ENCODE peak calls at places on chromosome 2, in six cellular contexts. Q is lower lobe of right lung, U is endothelial cell, Y is sigmoid colon, E is HL-60, X is fibroblast of lung. O is an unnamed sample.

GRCh38 chr2:196331143-196331542 is 159.8 kb upstream of the STK17B start:
- DNase-seq in Q (no peak), Y (no peak), E (no peak), X (peak), U (no peak), O (no peak)

GRCh38 chr2:212618636-212619035 is 80.0 kb upstream of the ERBB4 start:
- DNase-seq in E (no peak), X (peak), U (no peak), Q (no peak), Y (no peak), O (no peak)

GRCh38 chr2:30662268-30663131 is 144.7 kb downstream of the CAPN13 start:
- DNase-seq in E (no peak), X (peak), Q (no peak), Y (no peak), U (no peak), O (peak)

GRCh38 chr2:168156661-168157060 is 90.7 kb downstream of the STK39 start:
- DNase-seq in Y (no peak), Q (no peak), E (no peak), X (peak), U (no peak), O (no peak)

GRCh38 chr2:237222178-237222577 is 136.5 kb downstream of the COPS8 start:
- DNase-seq in E (no peak), U (no peak), Y (no peak), Q (no peak), X (peak), O (no peak)

GRCh38 chr2:211423018-211423417 is 866.6 kb downstream of the CPS1 start:
- DNase-seq in Y (no peak), X (no peak), U (no peak), E (no peak), Q (no peak), O (no peak)

GRCh38 chr2:217951521-217952247 is 51.1 kb downstream of the TNS1 start:
- DNase-seq in Q (peak), E (no peak), U (no peak), Y (peak), X (no peak), O (no peak)

GRCh38 chr2:227503433-227504406 is 31.8 kb downstream of the AGFG1 start:
- DNase-seq in X (peak), E (no peak), Y (no peak), Q (no peak), U (no peak), O (no peak)

GRCh38 chr2:29627366-29627765 is 294.0 kb downstream of the ALK start:
- DNase-seq in X (peak), Q (no peak), U (no peak), Y (no peak), E (no peak), O (peak)

GRCh38 chr2:220670461-220670979 is 901.6 kb downstream of the EPHA4 start:
- DNase-seq in U (no peak), Y (no peak), E (no peak), Q (no peak), X (no peak), O (no peak)

GRCh38 chr2:69995511-69995910 is 34.1 kb upstream of the ASPRV1 start:
- DNase-seq in E (no peak), Q (no peak), X (no peak), U (no peak), Y (no peak), O (peak)

GRCh38 chr2:64405476-64406406 is 48.2 kb upstream of the LGALSL start:
- DNase-seq in Q (no peak), E (no peak), X (peak), U (no peak), Y (no peak), O (no peak)

GRCh38 chr2:146239392-146240135 is 1605.3 kb upstream of the ACVR2A start:
- DNase-seq in Q (no peak), X (peak), U (no peak), Y (no peak), E (no peak), O (no peak)

GRCh38 chr2:223267160-223267951 is 215.4 kb downstream of the KCNE4 start:
- DNase-seq in X (no peak), U (no peak), Q (no peak), Y (no peak), E (no peak), O (no peak)

GRCh38 chr2:100292022-100292580 is 30.2 kb downstream of the LONRF2 start:
- DNase-seq in E (peak), Q (peak), U (no peak), Y (peak), X (peak), O (peak)

GRCh38 chr2:178479275-178479616 is 846 bp upstream of the FKBP7 start:
- DNase-seq in X (no peak), Y (no peak), E (no peak), U (no peak), Q (no peak), O (no peak)

GRCh38 chr2:101837354-101837753 is 139.8 kb downstream of the MAP4K4 start:
- DNase-seq in E (no peak), Y (no peak), Q (no peak), X (no peak), U (no peak), O (no peak)

GRCh38 chr2:10410716-10411437 is 37.2 kb downstream of the ODC1 start:
- DNase-seq in X (no peak), E (no peak), U (no peak), Y (no peak), Q (no peak), O (no peak)

GRCh38 chr2:55150834-55151233 is 81.3 kb downstream of the CLHC1 start:
- DNase-seq in E (no peak), Y (no peak), U (no peak), Q (peak), X (no peak), O (peak)

GRCh38 chr2:126586321-126586720 is 69.6 kb upstream of the GYPC start:
- DNase-seq in E (no peak), Y (no peak), X (no peak), U (no peak), Q (no peak), O (no peak)

GRCh38 chr2:95366514-95366913 is 36.0 kb upstream of the FAHD2A start:
- DNase-seq in Q (peak), Y (no peak), X (no peak), E (no peak), U (no peak), O (no peak)

GRCh38 chr2:42931147-42931817 is 138.9 kb upstream of the HAAO start:
- DNase-seq in Q (no peak), X (no peak), U (peak), E (no peak), Y (no peak), O (peak)

GRCh38 chr2:47219970-47220369 is 64.9 kb upstream of the STPG4 start:
- DNase-seq in Q (no peak), X (no peak), Y (peak), U (no peak), E (no peak), O (no peak)

GRCh38 chr2:106960633-106961205 is 74.8 kb upstream of the ST6GAL2 start:
- DNase-seq in Y (no peak), U (no peak), Q (no peak), X (peak), E (no peak), O (no peak)

GRCh38 chr2:120923426-120923825 is 187.8 kb downstream of the GLI2 start:
- DNase-seq in Q (no peak), E (no peak), U (no peak), Y (no peak), X (no peak), O (no peak)

GRCh38 chr2:10300997-10301945 is 1.4 kb upstream of the HPCAL1 start:
- DNase-seq in E (no peak), X (no peak), Y (no peak), U (no peak), Q (no peak), O (no peak)

GRCh38 chr2:17070711-17071110 is 405.1 kb upstream of the CYRIA start:
- DNase-seq in X (no peak), Y (no peak), E (no peak), U (no peak), Q (no peak), O (no peak)

DNA sequence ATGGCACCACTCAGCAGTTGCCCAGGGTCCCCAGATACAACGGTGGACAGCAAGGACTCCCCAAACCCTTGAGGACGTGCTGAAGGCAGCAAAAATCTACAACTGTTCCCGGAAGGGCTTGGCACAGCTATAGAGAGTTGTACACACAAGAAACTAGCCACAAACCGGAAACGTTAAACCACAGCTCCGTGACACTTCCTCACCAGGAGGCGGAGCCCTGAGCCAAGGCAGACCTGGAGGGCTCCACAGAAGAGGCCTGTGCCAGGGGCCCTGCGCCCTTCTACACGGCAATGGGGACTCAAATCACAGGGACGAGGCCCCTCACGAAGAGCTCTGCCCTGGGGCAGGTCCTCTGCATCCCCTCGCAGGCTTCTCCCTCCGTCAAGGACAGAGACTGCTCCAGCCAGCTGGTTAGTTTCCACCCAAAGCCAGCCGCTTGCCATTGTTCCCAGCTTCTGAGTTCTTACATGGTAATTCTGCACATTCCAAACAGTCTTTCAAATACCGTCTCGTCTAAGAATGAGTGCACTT is 133.3 kb downstream of the HDAC4 start:
- DNase-seq in Y (peak), E (peak), X (peak), U (no peak), Q (peak), O (no peak)
- TF ChIP-seq CTCF in Y (no peak), E (peak), X (peak), U (no peak), Q (peak), O (peak)

GRCh38 chr2:135530313-135531230 is at the start of gene ZRANB3:
- DNase-seq in U (peak), E (peak), X (peak), Y (peak), Q (peak), O (peak)

GRCh38 chr2:135528006-135528405 is 3.0 kb downstream of the ZRANB3 start:
- DNase-seq in Q (no peak), U (no peak), E (peak), X (no peak), Y (no peak), O (no peak)

GRCh38 chr2:135532581-135532980 is 1.3 kb downstream of the R3HDM1 start:
- DNase-seq in X (peak), U (no peak), Q (no peak), Y (no peak), E (no peak), O (no peak)

GRCh38 chr2:135525786-135526185 is 5.2 kb downstream of the ZRANB3 start:
- DNase-seq in Y (no peak), Q (no peak), U (no peak), E (no peak), X (no peak), O (no peak)

DNA sequence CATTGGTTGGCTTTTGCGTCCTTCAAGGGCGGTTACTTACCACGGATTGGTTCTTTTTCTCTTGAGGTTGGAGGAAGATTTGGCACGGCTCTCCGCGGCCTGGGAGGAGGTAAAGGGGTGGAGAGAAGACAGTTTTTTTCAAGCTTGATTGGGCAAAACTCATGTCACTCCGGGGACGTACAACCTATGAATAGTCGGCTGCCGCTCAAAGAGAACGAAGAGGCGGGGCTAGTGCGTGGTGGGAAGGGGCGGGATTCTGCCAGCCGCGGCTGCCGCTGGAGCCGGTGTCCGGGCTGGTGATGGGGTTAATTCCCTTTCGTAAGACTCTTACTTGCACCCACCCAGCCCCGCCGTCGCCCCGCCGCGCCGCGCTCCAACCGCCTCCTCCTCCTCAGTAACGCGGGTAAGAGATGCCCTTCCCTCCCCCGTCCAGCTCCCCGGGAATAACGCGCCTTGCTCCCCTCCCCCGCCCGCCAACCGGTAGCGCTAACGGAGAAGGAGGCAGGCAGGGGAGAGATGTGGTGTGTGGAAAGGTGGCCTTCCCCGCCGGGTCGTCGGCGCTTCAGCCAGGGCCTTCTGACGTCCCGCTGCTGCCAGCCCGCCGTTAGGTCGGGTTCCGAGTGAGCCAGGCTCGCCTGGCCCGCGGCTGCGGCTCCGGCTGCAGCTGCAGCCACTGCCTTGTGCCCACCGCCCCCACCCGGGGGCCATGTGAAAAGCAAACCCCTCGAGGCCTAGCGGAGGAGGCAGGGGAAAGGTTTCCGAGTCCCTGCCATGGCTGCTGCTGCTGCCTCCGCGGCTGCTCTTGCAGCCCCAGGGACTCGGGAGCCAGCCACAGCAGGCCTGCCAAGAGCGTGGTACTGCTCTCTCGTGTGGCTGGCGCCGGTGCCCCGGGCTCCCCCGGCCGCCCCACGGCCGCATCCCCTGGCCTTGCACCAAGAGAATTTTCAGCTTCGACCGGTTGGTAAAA is at the start of gene R3HDM1:
- DNase-seq in Y (peak), U (peak), E (peak), Q (peak), X (peak), O (peak)
- TF ChIP-seq CTCF in Y (no peak), U (no peak), E (no peak), Q (peak), X (no peak), O (peak)

GRCh38 chr2:215740071-215740470 is 273.3 kb downstream of the MREG start:
- DNase-seq in Q (no peak), E (no peak), X (no peak), Y (no peak), U (no peak), O (no peak)

GRCh38 chr2:215737496-215737895 is 275.9 kb downstream of the MREG start:
- DNase-seq in X (no peak), U (peak), E (no peak), Q (no peak), Y (no peak), O (peak)

GRCh38 chr2:215731108-215731507 is 282.2 kb downstream of the MREG start:
- DNase-seq in X (no peak), E (no peak), Q (no peak), U (no peak), Y (no peak), O (no peak)

GRCh38 chr2:215738360-215738759 is 275.0 kb downstream of the MREG start:
- DNase-seq in U (no peak), Y (no peak), X (no peak), Q (no peak), E (no peak), O (no peak)

GRCh38 chr2:215736653-215737290 is 276.6 kb downstream of the MREG start:
- DNase-seq in Y (no peak), E (no peak), X (peak), Q (no peak), U (no peak), O (peak)
- TF ChIP-seq CTCF in Y (no peak), E (no peak), X (peak), Q (no peak), U (peak), O (peak)

DNA sequence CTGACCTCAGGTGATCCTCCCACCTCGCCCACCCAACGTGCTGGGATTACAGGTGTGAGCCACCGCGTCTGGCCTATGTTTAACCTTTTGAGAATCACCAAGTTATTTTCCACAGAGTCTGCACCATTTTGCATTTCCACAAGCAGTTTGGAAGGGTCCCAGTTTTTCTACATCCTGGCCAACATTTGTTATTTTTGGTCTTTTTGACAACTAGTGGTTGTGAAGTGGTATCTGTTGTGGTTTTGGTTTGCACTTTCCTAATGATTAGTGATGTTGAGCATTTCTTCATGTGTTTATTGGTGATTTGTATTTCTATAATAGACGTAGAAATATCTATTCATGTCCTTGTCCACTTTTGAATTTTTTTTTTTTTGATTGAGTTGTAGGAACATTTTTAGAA is 67.9 kb downstream of the BIRC6 start:
- DNase-seq in X (peak), Y (no peak), U (no peak), E (no peak), Q (no peak), O (no peak)
- TF ChIP-seq CTCF in X (no peak), Y (no peak), U (no peak), E (no peak), Q (no peak), O (no peak)

GRCh38 chr2:24824966-24825882 is 32.0 kb downstream of the CENPO start:
- DNase-seq in X (no peak), E (peak), Q (no peak), U (no peak), Y (peak), O (peak)
- TF ChIP-seq CTCF in X (peak), E (peak), Q (peak), U (peak), Y (no peak), O (peak)

GRCh38 chr2:18741888-18742287 is 152.5 kb upstream of the NT5C1B start:
- DNase-seq in Y (peak), E (no peak), X (no peak), U (no peak), Q (peak), O (no peak)

GRCh38 chr2:18742382-18742781 is 153.0 kb upstream of the NT5C1B start:
- DNase-seq in Q (no peak), Y (no peak), X (no peak), U (no peak), E (no peak), O (peak)

GRCh38 chr2:18745431-18746272 is 156.3 kb upstream of the NT5C1B start:
- DNase-seq in Q (no peak), X (no peak), U (no peak), Y (no peak), E (no peak), O (no peak)

DNA sequence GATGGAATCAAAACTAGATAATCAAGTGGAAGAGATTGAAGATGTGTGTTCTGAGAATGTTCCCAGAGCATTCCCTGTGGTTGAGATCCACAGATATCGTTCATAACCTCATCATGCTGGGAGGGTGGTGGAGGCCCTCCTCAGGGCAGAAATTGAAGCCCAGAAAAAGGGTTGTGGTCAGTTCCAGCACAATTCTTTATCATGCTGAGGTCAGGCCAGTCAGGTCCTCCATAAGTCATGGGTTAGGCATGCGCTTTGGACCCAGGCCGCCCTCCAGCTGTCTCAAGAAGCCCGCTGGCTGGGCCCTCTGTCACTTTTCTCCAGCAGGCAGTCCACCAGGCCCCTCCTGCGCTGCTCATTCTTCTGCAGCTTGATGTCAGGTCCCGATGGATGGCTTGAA is 151.1 kb upstream of the NT5C1B start:
- DNase-seq in Y (no peak), E (no peak), U (no peak), X (peak), Q (peak), O (no peak)
- TF ChIP-seq CTCF in Y (no peak), E (no peak), U (no peak), X (no peak), Q (no peak), O (no peak)

DNA sequence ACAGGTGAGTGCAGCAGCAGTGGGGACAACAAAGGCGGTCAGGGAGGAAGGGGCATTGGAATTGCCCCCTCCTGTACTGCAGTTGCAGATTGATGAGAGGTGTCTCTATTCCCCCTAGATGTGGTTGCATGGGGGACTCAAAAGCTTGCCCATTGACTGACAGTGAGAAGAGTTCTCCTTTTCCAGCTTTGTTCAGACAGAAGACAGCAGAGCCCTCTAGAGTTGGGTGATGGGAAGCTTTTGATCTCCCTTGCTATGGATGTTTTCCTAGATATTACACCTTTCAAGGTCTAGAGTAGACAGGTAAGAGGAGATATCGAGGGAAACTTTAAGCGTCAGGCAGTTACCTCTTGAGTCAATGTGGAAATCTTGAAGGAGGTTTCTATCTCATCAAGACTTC is 2.9 kb downstream of the PROKR1 start:
- DNase-seq in Q (no peak), Y (no peak), X (no peak), U (no peak), E (peak), O (no peak)
- TF ChIP-seq CTCF in Q (no peak), Y (no peak), X (peak), U (no peak), E (peak), O (peak)

GRCh38 chr2:207767461-207768167 is 2.1 kb downstream of the FZD5 start:
- DNase-seq in E (no peak), Y (peak), X (peak), Q (peak), U (peak), O (peak)
- TF ChIP-seq CTCF in E (no peak), Y (no peak), X (peak), Q (no peak), U (no peak), O (peak)

O was measured in endodermal cell.